ENCODE peak calls at places on chromosomes 6 and 20, in ten cellular contexts. J is PC-9, S is progenitor cell of endocrine pancreas, V is NCI-H1048, W is stomach, P is HS-5, Y is GM23248, Q is upper lobe of left lung, E is HT-29, C is renal cortical epithelial cell. N is an unnamed sample.

GRCh38 chr6:46118836-46119235 is 11.0 kb upstream of the ENPP4 start:
- DNase-seq in V (no peak), P (no peak), W (no peak), Q (no peak), S (no peak), Y (no peak), C (no peak), J (no peak), E (no peak), N (no peak)

GRCh38 chr6:5333653-5334052 is 72.3 kb downstream of the FARS2 start:
- DNase-seq in W (no peak), S (no peak), Q (no peak), C (peak), Y (peak), J (no peak), E (no peak), V (no peak), P (peak), N (no peak)

GRCh38 chr6:167130712-167131684 is 8.1 kb downstream of the CCR6 start:
- DNase-seq in W (no peak), C (peak), Q (peak), S (no peak), V (no peak), P (no peak), E (no peak), Y (no peak), J (no peak), N (no peak)

GRCh38 chr20:38321959-38322598 is 18.1 kb downstream of the BPI start:
- DNase-seq in V (no peak), Y (peak), E (peak), S (no peak), P (peak), Q (no peak), W (no peak), C (peak), J (no peak), N (no peak)

GRCh38 chr6:149254241-149254640 is 63.3 kb upstream of the TAB2 start:
- DNase-seq in Q (no peak), S (no peak), Y (no peak), E (no peak), V (no peak), C (no peak), W (no peak), P (no peak), J (no peak), N (no peak)

GRCh38 chr6:7479801-7480266 is 61.6 kb upstream of the DSP start:
- DNase-seq in S (no peak), P (no peak), W (peak), J (peak), C (peak), Q (no peak), E (peak), Y (peak), V (no peak), N (no peak)

GRCh38 chr6:54264581-54265272 is 43.5 kb upstream of the TINAG start:
- DNase-seq in W (no peak), P (no peak), S (no peak), E (no peak), Y (no peak), Q (no peak), C (peak), V (no peak), J (no peak), N (no peak)

GRCh38 chr20:58988565-58988882 is 7.5 kb downstream of the NELFCD start:
- DNase-seq in P (no peak), C (no peak), V (no peak), E (no peak), W (peak), S (no peak), Y (no peak), J (no peak), Q (no peak), N (no peak)

GRCh38 chr20:8972963-8973362 is 95.9 kb upstream of the PLCB4 start:
- DNase-seq in Y (no peak), Q (no peak), V (no peak), W (no peak), E (no peak), S (no peak), P (no peak), C (no peak), J (no peak), N (no peak)